ENCODE peak calls at places on chromosomes 13 and 19, in six cellular contexts. One of them, this sample, is unnamed.

GRCh38 chr19:33245948-33246728 is 20.5 kb upstream of the SLC7A10 start:
- DNase-seq in left lung: peak; percentile 72
- DNase-seq in breast epithelium: no peak
- DNase-seq in transverse colon: no peak
- DNase-seq in fibroblast of the aortic adventitia: peak; percentile 43
- DNase-seq in pancreas: no peak
- DNase-seq in this sample: no peak

GRCh38 chr13:84776578-84776977 is 894.3 kb upstream of the SLITRK1 start:
- DNase-seq in transverse colon: no peak
- DNase-seq in breast epithelium: no peak
- DNase-seq in left lung: no peak
- DNase-seq in pancreas: no peak
- DNase-seq in fibroblast of the aortic adventitia: no peak
- DNase-seq in this sample: no peak

GRCh38 chr19:33840783-33841182 is 44.1 kb downstream of the KCTD15 start:
- DNase-seq in pancreas: no peak
- DNase-seq in breast epithelium: no peak
- DNase-seq in left lung: no peak
- DNase-seq in transverse colon: no peak
- DNase-seq in fibroblast of the aortic adventitia: no peak
- DNase-seq in this sample: no peak

GRCh38 chr19:36106991-36107390 is 4.0 kb upstream of the OVOL3 start:
- DNase-seq in fibroblast of the aortic adventitia: no peak
- DNase-seq in breast epithelium: no peak
- DNase-seq in pancreas: no peak
- DNase-seq in left lung: no peak
- DNase-seq in transverse colon: no peak
- DNase-seq in this sample: no peak

GRCh38 chr19:7795555-7796161 is 32.6 kb downstream of the CLEC4M start:
- DNase-seq in breast epithelium: no peak
- DNase-seq in left lung: no peak
- DNase-seq in pancreas: no peak
- DNase-seq in transverse colon: no peak
- DNase-seq in fibroblast of the aortic adventitia: peak; percentile 16
- DNase-seq in this sample: no peak

GRCh38 chr19:2376784-2377519 is 16.9 kb downstream of the TMPRSS9 start:
- DNase-seq in fibroblast of the aortic adventitia: no peak
- DNase-seq in left lung: no peak
- DNase-seq in pancreas: no peak
- DNase-seq in transverse colon: no peak
- DNase-seq in breast epithelium: no peak
- DNase-seq in this sample: no peak

GRCh38 chr13:66171821-66172220 is 1058.3 kb downstream of the PCDH9 start:
- DNase-seq in breast epithelium: no peak
- DNase-seq in fibroblast of the aortic adventitia: no peak
- DNase-seq in pancreas: no peak
- DNase-seq in left lung: no peak
- DNase-seq in transverse colon: no peak
- DNase-seq in this sample: no peak

GRCh38 chr13:93903909-93904308 is 575.6 kb downstream of the DCT start:
- DNase-seq in fibroblast of the aortic adventitia: no peak
- DNase-seq in pancreas: no peak
- DNase-seq in transverse colon: no peak
- DNase-seq in breast epithelium: no peak
- DNase-seq in left lung: no peak
- DNase-seq in this sample: no peak

GRCh38 chr13:77729502-77730221 is 32.2 kb downstream of the SLAIN1 start:
- DNase-seq in pancreas: no peak
- DNase-seq in fibroblast of the aortic adventitia: no peak
- DNase-seq in breast epithelium: no peak
- DNase-seq in left lung: no peak
- DNase-seq in transverse colon: no peak
- DNase-seq in this sample: no peak

DNA sequence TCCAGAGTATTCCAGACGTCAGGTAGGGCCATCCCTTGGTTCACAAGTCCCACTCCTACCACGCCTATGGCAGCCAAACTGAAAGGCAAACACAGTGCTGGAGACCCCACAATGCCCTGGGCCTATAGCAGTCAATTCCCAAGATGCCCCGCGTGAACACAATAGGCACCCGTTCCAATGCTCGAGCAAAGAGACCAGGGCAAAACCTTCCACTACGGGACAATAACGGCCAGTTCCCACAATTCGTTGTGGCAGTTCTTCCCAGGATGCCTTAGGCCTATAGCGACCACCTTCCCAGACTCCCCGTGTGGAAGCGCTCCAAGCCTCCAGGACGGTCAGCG is 538 bp downstream of the ZNF428 start:
- DNase-seq in transverse colon: no peak
- DNase-seq in pancreas: peak; percentile 13
- DNase-seq in breast epithelium: no peak
- DNase-seq in left lung: no peak
- DNase-seq in fibroblast of the aortic adventitia: peak; percentile 37
- DNase-seq in this sample: no peak
- H3K4me3 ChIP-seq in transverse colon: peak overlapping the region; percentile 68
- H3K4me3 ChIP-seq in pancreas: peak overlapping the region; percentile 69
- H3K4me3 ChIP-seq in breast epithelium: peak overlapping the region; percentile 82
- H3K4me3 ChIP-seq in left lung: peak overlapping the region; percentile 67
- H3K4me3 ChIP-seq in fibroblast of the aortic adventitia: peak overlapping the region; percentile 95
- H3K4me3 ChIP-seq in this sample: peak overlapping the region; percentile 85

GRCh38 chr19:14440049-14440448 is 6.9 kb downstream of the PKN1 start:
- DNase-seq in pancreas: peak; percentile 66
- DNase-seq in fibroblast of the aortic adventitia: no peak
- DNase-seq in breast epithelium: no peak
- DNase-seq in left lung: peak; percentile 98
- DNase-seq in transverse colon: peak; percentile 79
- DNase-seq in this sample: no peak

GRCh38 chr19:14439014-14439413 is 5.9 kb downstream of the PKN1 start:
- DNase-seq in breast epithelium: no peak
- DNase-seq in fibroblast of the aortic adventitia: no peak
- DNase-seq in pancreas: no peak
- DNase-seq in left lung: peak; percentile 67
- DNase-seq in transverse colon: no peak
- DNase-seq in this sample: no peak

GRCh38 chr19:14443632-14444216 is 10.6 kb downstream of the PKN1 start:
- DNase-seq in pancreas: no peak
- DNase-seq in transverse colon: no peak
- DNase-seq in breast epithelium: no peak
- DNase-seq in fibroblast of the aortic adventitia: no peak
- DNase-seq in left lung: no peak
- DNase-seq in this sample: no peak

GRCh38 chr19:14442904-14443631 is 10.0 kb downstream of the PKN1 start:
- DNase-seq in left lung: peak; percentile 60
- DNase-seq in transverse colon: no peak
- DNase-seq in fibroblast of the aortic adventitia: no peak
- DNase-seq in pancreas: peak; percentile 67
- DNase-seq in breast epithelium: no peak
- DNase-seq in this sample: no peak

DNA sequence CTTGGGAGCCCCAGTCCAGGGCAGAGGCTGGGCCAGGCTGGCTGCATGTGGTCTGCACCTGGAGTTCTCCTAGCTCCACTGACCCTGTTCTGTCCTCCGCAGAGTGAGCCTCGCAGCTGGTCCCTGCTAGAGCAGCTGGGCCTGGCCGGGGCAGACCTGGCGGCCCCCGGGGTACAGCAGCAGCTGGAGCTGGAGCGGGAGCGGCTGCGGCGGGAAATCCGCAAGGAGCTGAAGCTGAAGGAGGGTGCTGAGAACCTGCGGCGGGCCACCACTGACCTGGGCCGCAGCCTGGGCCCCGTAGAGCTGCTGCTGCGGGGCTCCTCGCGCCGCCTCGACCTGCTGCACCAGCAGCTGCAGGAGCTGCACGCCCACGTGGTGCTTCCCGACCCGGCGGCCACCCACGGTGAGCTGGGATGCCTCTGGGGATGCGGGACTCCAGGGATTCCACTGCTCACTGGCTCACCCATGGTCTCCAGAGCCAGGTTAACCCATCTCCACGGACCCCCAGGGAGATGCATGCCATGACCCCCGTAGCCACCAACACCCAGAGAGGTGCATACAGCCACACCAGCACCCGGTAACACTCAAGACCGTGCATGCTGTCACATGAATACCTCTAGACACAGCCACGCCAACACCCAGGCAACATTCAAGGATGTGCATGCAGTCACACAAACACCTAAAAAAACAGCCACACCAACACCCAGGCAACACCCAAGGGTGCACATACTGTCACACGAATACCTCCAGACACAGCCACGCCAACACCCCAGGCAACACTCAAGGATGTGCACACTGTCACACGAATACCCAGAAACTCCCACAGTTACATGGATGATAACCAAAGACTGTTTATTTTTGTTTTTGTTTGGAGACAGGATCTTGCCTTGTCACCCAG is 8.2 kb downstream of the PKN1 start:
- DNase-seq in breast epithelium: no peak
- DNase-seq in left lung: peak; percentile 68
- DNase-seq in pancreas: peak; percentile 69
- DNase-seq in fibroblast of the aortic adventitia: no peak
- DNase-seq in transverse colon: no peak
- DNase-seq in this sample: no peak
- H3K4me3 ChIP-seq in breast epithelium: no peak overlapping the region
- H3K4me3 ChIP-seq in left lung: peak overlapping the region; percentile 55
- H3K4me3 ChIP-seq in pancreas: no peak overlapping the region
- H3K4me3 ChIP-seq in fibroblast of the aortic adventitia: no peak overlapping the region
- H3K4me3 ChIP-seq in transverse colon: no peak overlapping the region
- H3K4me3 ChIP-seq in this sample: no peak overlapping the region

GRCh38 chr13:110308377-110309158 is 1.5 kb downstream of the COL4A2 start:
- DNase-seq in transverse colon: no peak
- DNase-seq in pancreas: no peak
- DNase-seq in breast epithelium: peak; percentile 51
- DNase-seq in left lung: peak; percentile 43
- DNase-seq in fibroblast of the aortic adventitia: no peak
- DNase-seq in this sample: no peak
- H3K4me3 ChIP-seq in transverse colon: peak overlapping the region; percentile 69
- H3K4me3 ChIP-seq in pancreas: peak overlapping the region; percentile 52
- H3K4me3 ChIP-seq in breast epithelium: peak overlapping the region; percentile 96
- H3K4me3 ChIP-seq in left lung: peak overlapping the region; percentile 55
- H3K4me3 ChIP-seq in fibroblast of the aortic adventitia: peak overlapping the region; percentile 74
- H3K4me3 ChIP-seq in this sample: peak overlapping the region; percentile 65

GRCh38 chr19:14494451-14494850 is 1.5 kb downstream of the GIPC1 start:
- DNase-seq in pancreas: no peak
- DNase-seq in breast epithelium: no peak
- DNase-seq in left lung: no peak
- DNase-seq in fibroblast of the aortic adventitia: no peak
- DNase-seq in transverse colon: no peak
- DNase-seq in this sample: no peak
- H3K4me3 ChIP-seq in pancreas: no peak overlapping the region
- H3K4me3 ChIP-seq in breast epithelium: peak overlapping the region; percentile 96
- H3K4me3 ChIP-seq in left lung: peak overlapping the region; percentile 85
- H3K4me3 ChIP-seq in fibroblast of the aortic adventitia: peak overlapping the region; percentile 73
- H3K4me3 ChIP-seq in transverse colon: peak overlapping the region; percentile 93
- H3K4me3 ChIP-seq in this sample: peak overlapping the region; percentile 95

This sample was measured in dorsolateral prefrontal cortex.